ENCODE peak calls at places on chromosomes 11 and 22, in six cellular contexts. O is left ventricle myocardium inferior; E is aorta; T is HCT116; U is psoas muscle; H is CD4-positive, CD25-positive, alpha-beta regulatory T cell. A is an unnamed sample.

GRCh38 chr11:59175104-59175503 is 3.2 kb downstream of the DTX4 start:
- DNase-seq in O (no peak), E (no peak), T (no peak), U (no peak), H (no peak), A (no peak)

GRCh38 chr11:110527146-110527545 is 97.4 kb downstream of the FDX1 start:
- DNase-seq in O (no peak), E (no peak), T (no peak), U (no peak), H (no peak), A (no peak)

GRCh38 chr11:40183073-40184064 is 1276.1 kb downstream of the LRRC4C start:
- DNase-seq in O (no peak), E (no peak), T (no peak), U (no peak), H (no peak), A (no peak)

GRCh38 chr22:50696799-50697561 is 24.4 kb downstream of the SHANK3 start:
- DNase-seq in O (peak; percentile 20), E (peak; percentile 44), T (no peak), U (peak; percentile 23), H (no peak), A (peak; percentile 75)

GRCh38 chr11:126186708-126187481 is 24.6 kb downstream of the RPUSD4 start:
- DNase-seq in O (no peak), E (no peak), T (no peak), U (no peak), H (no peak), A (no peak)

GRCh38 chr11:17423533-17424310 is 35.3 kb upstream of the KCNJ11 start:
- DNase-seq in O (no peak), E (no peak), T (no peak), U (no peak), H (no peak), A (no peak)

GRCh38 chr11:40328890-40329617 is 1130.4 kb downstream of the LRRC4C start:
- DNase-seq in O (peak; percentile 15), E (peak; percentile 80), T (no peak), U (peak; percentile 14), H (no peak), A (peak; percentile 60)

GRCh38 chr11:131938321-131938751 is 567.9 kb downstream of the NTM start:
- DNase-seq in O (no peak), E (peak; percentile 53), T (no peak), U (no peak), H (no peak), A (no peak)

GRCh38 chr11:117010808-117011540 is 87.3 kb downstream of the SIK3 start:
- DNase-seq in O (no peak), E (no peak), T (no peak), U (no peak), H (no peak), A (no peak)

GRCh38 chr22:41801147-41801819 is 804 bp downstream of the CCDC134 start:
- DNase-seq in O (no peak), E (peak; percentile 8), T (no peak), U (no peak), H (no peak), A (no peak)

GRCh38 chr11:134120143-134120850 is 51.4 kb downstream of the JAM3 start:
- DNase-seq in O (peak; percentile 53), E (peak; percentile 82), T (no peak), U (peak; percentile 35), H (no peak), A (peak; percentile 56)

GRCh38 chr11:111531156-111531555 is 9.4 kb upstream of the LAYN start:
- DNase-seq in O (no peak), E (no peak), T (no peak), U (no peak), H (no peak), A (no peak)

GRCh38 chr11:118265954-118266353 is 1.9 kb upstream of the MPZL2 start:
- DNase-seq in O (peak; percentile 20), E (no peak), T (no peak), U (peak; percentile 28), H (no peak), A (peak; percentile 74)

GRCh38 chr11:34111722-34112270 is 6.4 kb downstream of the NAT10 start:
- DNase-seq in O (no peak), E (no peak), T (no peak), U (no peak), H (no peak), A (no peak)

GRCh38 chr11:118917488-118918127 is 8.1 kb downstream of the BCL9L start:
- DNase-seq in O (peak; percentile 68), E (peak; percentile 75), T (no peak), U (peak; percentile 82), H (peak; percentile 58), A (peak; percentile 81)

GRCh38 chr11:66728760-66729385 is at the start of gene SPTBN2:
- DNase-seq in O (no peak), E (no peak), T (no peak), U (no peak), H (no peak), A (no peak)

GRCh38 chr11:68039526-68040086 is 781 bp downstream of the TCIRG1 start:
- DNase-seq in O (no peak), E (peak; percentile 62), T (no peak), U (peak; percentile 24), H (no peak), A (peak; percentile 30)

GRCh38 chr11:68038718-68039525 is at the start of gene TCIRG1:
- DNase-seq in O (peak; percentile 90), E (peak; percentile 93), T (peak; percentile 49), U (peak; percentile 90), H (peak; percentile 57), A (peak; percentile 96)

GRCh38 chr11:68040957-68041591 is 2.2 kb downstream of the TCIRG1 start:
- DNase-seq in O (no peak), E (no peak), T (no peak), U (peak; percentile 18), H (no peak), A (peak; percentile 64)

GRCh38 chr11:68041617-68042218 is 2.9 kb downstream of the TCIRG1 start:
- DNase-seq in O (no peak), E (no peak), T (no peak), U (no peak), H (no peak), A (no peak)

DNA sequence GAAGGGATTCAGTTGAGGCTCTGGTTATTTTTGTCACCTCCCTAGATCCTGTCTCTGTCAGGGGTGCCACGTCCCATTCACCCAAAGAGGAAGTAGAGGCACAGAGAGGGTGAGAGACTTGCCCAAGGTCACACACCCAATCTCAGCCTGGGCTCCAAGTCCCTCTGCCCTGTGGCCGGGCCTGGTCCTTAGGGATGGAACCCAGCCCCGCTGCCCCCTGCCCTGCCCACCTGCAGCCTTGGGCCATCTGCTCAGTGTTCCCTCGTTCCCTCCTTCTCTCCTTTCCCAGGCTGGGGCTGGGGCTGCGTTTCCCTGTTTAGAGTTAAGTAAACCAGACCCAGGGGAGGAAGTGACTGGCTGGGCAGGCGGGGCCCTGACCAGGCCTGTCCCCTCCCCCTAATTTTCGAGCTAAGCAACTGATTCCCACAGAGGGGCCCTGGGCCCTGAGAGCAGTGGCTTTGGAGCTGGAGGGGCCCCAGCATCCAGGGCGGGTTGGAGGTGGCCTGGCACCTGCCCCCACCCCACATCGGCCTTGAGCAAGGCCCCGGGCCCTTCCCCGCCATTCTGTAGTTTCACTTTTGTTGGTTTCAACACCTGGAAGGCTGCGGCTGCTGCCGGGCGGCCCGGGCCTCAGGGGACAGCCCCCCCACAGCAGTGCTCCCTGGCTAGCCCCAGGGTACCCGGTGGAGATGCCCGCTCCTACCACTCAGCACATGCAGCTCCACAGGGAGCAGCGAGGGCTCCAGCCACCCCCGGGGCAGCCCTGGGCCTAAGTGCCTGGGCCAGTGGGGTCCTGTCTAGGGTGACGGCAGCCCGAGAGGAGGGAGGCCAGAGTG is 1.5 kb downstream of the TCIRG1 start:
- DNase-seq in O (peak; percentile 66), E (peak; percentile 83), T (no peak), U (peak; percentile 69), H (no peak), A (peak; percentile 73)
- H3K4me3 ChIP-seq in O (peak overlapping the region; percentile 78), E (peak overlapping the region; percentile 32), T (peak overlapping the region; percentile 82), U (peak overlapping the region; percentile 75), H (peak overlapping the region; percentile 77), A (peak overlapping the region; percentile 73)

GRCh38 chr11:1866776-1867175 is 13.9 kb downstream of the LSP1 start:
- DNase-seq in O (peak; percentile 13), E (no peak), T (no peak), U (peak; percentile 21), H (no peak), A (peak; percentile 68)

GRCh38 chr11:1866226-1866625 is 13.3 kb downstream of the LSP1 start:
- DNase-seq in O (peak; percentile 14), E (no peak), T (no peak), U (peak; percentile 9), H (no peak), A (peak; percentile 51)

GRCh38 chr11:1868636-1869291 is 15.9 kb downstream of the LSP1 start:
- DNase-seq in O (peak; percentile 59), E (peak; percentile 66), T (no peak), U (peak; percentile 78), H (no peak), A (peak; percentile 88)

GRCh38 chr11:1868056-1868635 is 15.3 kb downstream of the LSP1 start:
- DNase-seq in O (peak; percentile 15), E (no peak), T (no peak), U (no peak), H (no peak), A (no peak)

GRCh38 chr11:1867381-1867780 is 14.5 kb downstream of the LSP1 start:
- DNase-seq in O (peak; percentile 13), E (no peak), T (no peak), U (peak; percentile 15), H (no peak), A (peak; percentile 9)
- H3K4me1 ChIP-seq in O (peaks cover 74% of the 10 kb centered on the region), E (no peaks in the 10 kb centered on the region), T (peaks cover 27% of the 10 kb centered on the region), U (peaks cover 22% of the 10 kb centered on the region), H (peaks cover 97% of the 10 kb centered on the region), A (peaks cover 8% of the 10 kb centered on the region)

DNA sequence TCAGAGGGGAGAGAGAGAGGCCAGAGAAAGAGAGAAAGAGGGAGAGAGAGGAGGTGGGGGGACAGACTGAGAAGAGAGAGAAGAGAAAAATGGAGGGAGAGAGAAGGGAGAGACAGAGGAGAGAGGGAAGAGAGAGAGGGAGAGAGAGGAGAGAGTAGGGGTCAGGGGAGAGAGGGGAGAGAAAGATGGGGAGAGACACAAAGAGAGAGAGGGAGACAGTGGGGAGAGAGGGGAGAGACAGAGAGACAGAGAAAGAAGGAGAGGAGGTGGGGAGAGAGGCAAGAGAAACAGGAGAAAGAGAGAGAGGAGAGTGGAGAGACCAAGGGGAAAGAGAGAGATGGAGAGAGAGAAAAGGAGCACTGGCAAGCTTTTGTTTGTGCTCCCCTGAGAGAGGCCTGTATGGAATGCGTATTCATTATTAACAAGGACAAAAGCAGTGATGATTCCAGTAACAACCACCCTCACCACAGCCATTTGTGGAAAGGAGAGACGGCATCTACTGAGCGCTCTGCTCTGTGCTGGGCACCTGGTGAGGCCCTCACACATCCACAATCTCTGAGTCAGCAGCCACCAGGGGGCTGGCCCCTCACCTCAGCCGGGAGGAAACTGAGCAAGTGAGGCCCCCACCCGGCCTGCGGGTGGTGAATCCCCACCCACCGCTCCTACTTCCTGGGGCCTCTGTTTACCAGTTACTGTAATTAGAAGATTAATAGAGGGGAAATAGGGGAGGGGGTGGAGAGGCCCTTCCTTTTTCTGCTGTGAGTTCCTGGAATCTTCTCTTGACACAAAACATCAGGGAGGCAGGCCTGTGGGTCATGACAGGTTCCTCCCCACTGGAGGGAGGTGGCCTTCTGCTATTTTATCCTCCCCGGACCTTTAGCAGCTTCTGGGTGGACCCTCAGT is 14.7 kb upstream of the MIAT start:
- DNase-seq in O (peak; percentile 32), E (peak; percentile 60), T (no peak), U (no peak), H (peak; percentile 48), A (no peak)
- H3K4me3 ChIP-seq in O (no peak overlapping the region), E (no peak overlapping the region), T (no peak overlapping the region), U (no peak overlapping the region), H (peak overlapping the region; percentile 61), A (no peak overlapping the region)

DNA sequence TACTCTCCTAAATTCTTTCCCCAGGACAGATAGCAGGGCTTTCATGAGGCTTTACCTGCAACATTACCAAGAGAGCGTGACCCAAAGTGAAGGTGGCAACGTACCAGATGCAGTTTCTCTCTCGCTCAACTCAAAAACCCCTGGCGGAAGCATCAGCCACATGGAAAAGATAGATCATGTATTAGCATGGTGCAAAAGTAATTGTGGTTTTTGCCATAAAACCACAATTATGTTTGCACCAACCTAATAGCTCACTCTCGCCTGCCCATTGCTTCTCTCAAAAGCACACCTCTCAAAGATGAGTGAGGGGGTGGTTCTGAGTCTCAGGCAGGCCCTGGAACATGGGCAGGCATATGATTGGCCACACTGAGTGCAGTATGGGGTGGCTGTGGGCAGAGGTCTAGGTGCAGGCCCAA is 7.0 kb downstream of the MS4A6A start:
- DNase-seq in O (no peak), E (no peak), T (no peak), U (no peak), H (no peak), A (no peak)
- H3K4me1 ChIP-seq in O (no peaks in the 10 kb centered on the region), E (no peaks in the 10 kb centered on the region), T (no peaks in the 10 kb centered on the region), U (no peaks in the 10 kb centered on the region), H (no peaks in the 10 kb centered on the region), A (no peaks in the 10 kb centered on the region)

A was measured in right cardiac atrium.